ENCODE peak calls at places on chromosomes 7 and 10, in eight cellular contexts. B is choroid plexus epithelial cell, H is cardiac fibroblast, W is fibroblast of lung, A is neural progenitor cell, U is IMR-90, E is tibial artery, D is astrocyte. C is an unnamed sample.

GRCh38 chr7:85928500-85928899 is 715.2 kb upstream of the GRM3 start:
- DNase-seq in W (no peak), U (no peak), A (no peak), E (no peak), H (no peak), D (no peak), B (peak), C (no peak)

GRCh38 chr10:119189811-119190282 is 11.2 kb upstream of the PRDX3 start:
- DNase-seq in A (no peak), B (peak), H (peak), D (peak), E (no peak), W (peak), U (peak), C (peak)

GRCh38 chr7:26507375-26508068 is 215.9 kb downstream of the SNX10 start:
- DNase-seq in B (no peak), W (no peak), U (no peak), H (no peak), A (no peak), D (no peak), E (no peak), C (no peak)

GRCh38 chr10:59844436-59844835 is 61.9 kb downstream of the CCDC6 start:
- DNase-seq in A (no peak), H (no peak), B (no peak), W (no peak), D (no peak), E (no peak), U (no peak), C (no peak)

GRCh38 chr7:27759491-27759890 is 19.5 kb downstream of the TAX1BP1 start:
- DNase-seq in U (peak), A (no peak), B (no peak), W (no peak), E (no peak), H (no peak), D (no peak), C (no peak)

GRCh38 chr10:89563861-89564478 is 28.6 kb upstream of the SLC16A12 start:
- DNase-seq in H (peak), W (peak), E (no peak), B (peak), U (peak), A (peak), D (peak), C (peak)

GRCh38 chr7:56287429-56288138 is 171.4 kb upstream of the NUPR2 start:
- DNase-seq in A (no peak), W (no peak), E (peak), H (no peak), D (no peak), U (no peak), B (peak), C (no peak)

GRCh38 chr7:116953727-116954442 is 584 bp downstream of the ST7 start:
- DNase-seq in H (peak), U (peak), B (peak), A (peak), D (peak), E (peak), W (peak), C (peak)

GRCh38 chr7:158246960-158247673 is 340.5 kb downstream of the PTPRN2 start:
- DNase-seq in U (no peak), D (no peak), H (no peak), E (no peak), A (no peak), W (no peak), B (no peak), C (no peak)

GRCh38 chr10:114394531-114394930 is 9.8 kb downstream of the AFAP1L2 start:
- DNase-seq in A (no peak), B (no peak), H (no peak), W (no peak), D (no peak), U (no peak), E (no peak), C (no peak)

GRCh38 chr7:120302190-120302589 is 29.2 kb downstream of the KCND2 start:
- DNase-seq in U (no peak), W (no peak), B (no peak), E (no peak), H (no peak), D (no peak), A (no peak), C (no peak)

GRCh38 chr10:120719333-120719732 is 131.8 kb upstream of the WDR11 start:
- DNase-seq in U (no peak), D (no peak), H (no peak), W (no peak), E (no peak), B (no peak), A (no peak), C (no peak)

GRCh38 chr10:30804478-30805055 is 175.0 kb upstream of the LYZL2 start:
- DNase-seq in W (peak), B (no peak), H (peak), D (peak), A (no peak), U (no peak), E (peak), C (peak)

GRCh38 chr10:48798486-48799254 is 114.0 kb downstream of the WDFY4 start:
- DNase-seq in A (no peak), D (no peak), U (peak), E (no peak), H (no peak), B (peak), W (no peak), C (no peak)

GRCh38 chr7:15446280-15446679 is 115.5 kb downstream of the AGMO start:
- DNase-seq in U (no peak), A (no peak), E (no peak), B (no peak), W (no peak), H (peak), D (no peak), C (no peak)

GRCh38 chr7:148303295-148304013 is 287.1 kb upstream of the C7orf33 start:
- DNase-seq in A (no peak), H (peak), B (peak), U (no peak), W (peak), D (peak), E (peak), C (peak)

GRCh38 chr10:103111031-103111917 is 81.8 kb downstream of the NT5C2 start:
- DNase-seq in A (peak), W (peak), D (peak), E (no peak), B (peak), H (peak), U (peak), C (peak)

GRCh38 chr7:95951531-95951930 is 179.2 kb downstream of the DYNC1I1 start:
- DNase-seq in W (no peak), B (no peak), D (no peak), U (no peak), E (no peak), H (no peak), A (no peak), C (no peak)

GRCh38 chr10:100515612-100516011 is 4.0 kb downstream of the SEC31B start:
- DNase-seq in W (no peak), A (no peak), B (no peak), H (no peak), E (no peak), U (no peak), D (no peak), C (no peak)

GRCh38 chr7:95794917-95795515 is 22.7 kb downstream of the DYNC1I1 start:
- DNase-seq in D (no peak), U (peak), E (no peak), B (peak), A (peak), H (peak), W (peak), C (peak)

DNA sequence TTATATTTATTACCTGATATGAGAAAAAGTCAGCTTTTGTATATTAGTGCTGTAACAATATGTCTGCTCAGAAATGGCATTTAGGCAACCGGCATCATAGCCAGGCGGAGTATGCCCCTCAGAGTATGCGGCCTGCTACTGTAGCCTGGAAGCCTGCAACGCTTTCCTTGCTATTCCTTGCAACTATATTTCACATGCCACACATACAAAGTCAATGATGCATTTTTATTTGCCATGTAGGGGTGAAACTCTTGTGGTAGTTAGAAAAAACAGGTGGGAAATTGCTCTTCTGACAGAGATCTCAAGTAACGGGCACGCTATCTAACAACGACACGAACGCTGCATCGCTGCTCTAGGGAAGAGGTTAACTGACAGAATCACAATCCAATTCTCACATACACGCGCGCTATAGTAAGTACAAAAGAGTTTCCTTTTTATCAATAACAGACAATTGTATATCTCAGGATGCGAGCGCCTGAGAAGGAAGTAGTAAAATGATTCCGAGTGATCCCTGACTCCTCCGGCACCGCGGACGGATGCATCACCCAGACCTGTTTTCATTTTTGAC is 5.9 kb downstream of the EBF3 start:
- DNase-seq in D (no peak), H (peak), W (no peak), E (peak), B (peak), A (peak), U (no peak), C (peak)
- TF ChIP-seq CTCF in D (no peak), H (peak), W (no peak), E (no peak), B (peak), A (peak), U (no peak), C (peak)

GRCh38 chr7:135263321-135263970 is 29.8 kb downstream of the STRA8 start:
- DNase-seq in B (no peak), W (no peak), E (no peak), U (no peak), A (no peak), H (no peak), D (no peak), C (no peak)

GRCh38 chr7:135262623-135263320 is 29.1 kb downstream of the STRA8 start:
- DNase-seq in U (no peak), E (no peak), A (no peak), D (no peak), B (no peak), W (no peak), H (no peak), C (no peak)

GRCh38 chr7:135260930-135261721 is 27.5 kb downstream of the STRA8 start:
- DNase-seq in U (peak), A (no peak), H (peak), W (no peak), B (no peak), E (no peak), D (no peak), C (peak)

GRCh38 chr7:135270577-135271254 is 37.1 kb downstream of the STRA8 start:
- DNase-seq in E (no peak), W (no peak), H (no peak), U (no peak), D (no peak), B (no peak), A (no peak), C (no peak)

DNA sequence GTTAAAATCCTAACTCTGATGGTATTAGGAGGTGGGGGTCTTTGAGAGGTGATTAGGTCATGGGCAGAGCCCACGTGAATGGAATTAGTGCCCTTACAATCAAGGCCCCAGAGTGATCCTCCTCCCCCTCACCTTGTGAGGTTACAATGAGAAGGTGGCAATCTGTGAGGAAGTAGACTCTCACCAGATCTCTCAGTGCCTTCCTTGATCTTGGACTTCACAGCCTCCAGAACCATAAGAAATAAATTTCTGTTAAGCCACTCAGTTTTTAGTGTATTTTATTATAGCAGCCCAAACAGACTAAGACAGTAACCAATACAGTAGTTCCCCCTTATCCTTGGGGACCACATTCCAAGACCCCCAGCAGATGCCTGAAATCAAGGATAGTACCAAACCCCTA is 32.0 kb downstream of the STRA8 start:
- DNase-seq in B (no peak), E (no peak), U (no peak), D (no peak), A (no peak), W (no peak), H (no peak), C (no peak)
- H3K4me3 ChIP-seq in B (no peak), E (no peak), U (no peak), D (no peak), A (no peak), W (no peak), H (no peak), C (no peak)

GRCh38 chr10:129233351-129234148 is 233.5 kb upstream of the MGMT start:
- DNase-seq in D (no peak), W (no peak), E (no peak), U (no peak), H (no peak), A (no peak), B (no peak), C (no peak)
- TF ChIP-seq CTCF in D (no peak), W (no peak), E (no peak), U (no peak), H (no peak), A (no peak), B (no peak), C (no peak)

GRCh38 chr7:41698114-41698513 is 4.8 kb downstream of the INHBA start:
- DNase-seq in U (peak), B (peak), E (no peak), A (no peak), D (no peak), H (no peak), W (no peak), C (peak)
- H3K4me3 ChIP-seq in U (peak), B (peak), E (peak), A (no peak), D (peak), H (peak), W (peak), C (peak)

GRCh38 chr10:21317902-21318301 is 207.6 kb downstream of the SKIDA1 start:
- DNase-seq in B (peak), D (peak), U (peak), W (peak), H (peak), A (no peak), E (no peak), C (peak)
- TF ChIP-seq CTCF in B (no peak), D (no peak), U (no peak), W (no peak), H (no peak), A (no peak), E (no peak), C (no peak)

DNA sequence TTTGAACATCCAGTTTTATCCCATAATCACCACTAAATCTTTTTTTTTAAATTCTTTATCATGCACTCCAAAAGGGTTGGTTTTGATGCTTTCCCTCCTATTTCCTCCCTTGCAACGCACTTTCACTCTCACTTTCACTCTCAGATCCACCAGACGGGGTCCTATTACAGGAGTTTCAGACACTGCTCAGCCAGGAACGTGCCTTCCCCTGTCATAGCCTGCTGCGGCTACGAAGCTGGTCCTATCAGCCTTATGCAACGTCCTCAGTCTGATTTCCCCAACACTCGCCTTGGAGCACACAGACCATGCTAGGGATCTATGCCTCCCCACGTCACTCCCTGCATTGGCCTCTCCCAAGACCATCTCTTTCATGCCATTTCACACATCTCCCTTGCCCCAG is 23.4 kb downstream of the ZPBP start:
- DNase-seq in D (peak), W (no peak), A (no peak), U (no peak), E (no peak), H (peak), B (no peak), C (peak)
- H3K4me3 ChIP-seq in D (peak), W (peak), A (no peak), U (no peak), E (peak), H (peak), B (no peak), C (peak)

GRCh38 chr7:7779888-7780287 is 61.5 kb upstream of the RPA3 start:
- DNase-seq in D (no peak), E (no peak), B (no peak), W (no peak), A (no peak), U (no peak), H (no peak), C (no peak)

GRCh38 chr7:7786595-7786994 is 68.2 kb upstream of the RPA3 start:
- DNase-seq in E (no peak), B (no peak), H (no peak), A (no peak), D (no peak), W (no peak), U (no peak), C (no peak)

GRCh38 chr7:7785349-7785973 is 67.1 kb upstream of the RPA3 start:
- DNase-seq in U (no peak), A (no peak), H (no peak), E (no peak), W (no peak), B (no peak), D (no peak), C (no peak)

DNA sequence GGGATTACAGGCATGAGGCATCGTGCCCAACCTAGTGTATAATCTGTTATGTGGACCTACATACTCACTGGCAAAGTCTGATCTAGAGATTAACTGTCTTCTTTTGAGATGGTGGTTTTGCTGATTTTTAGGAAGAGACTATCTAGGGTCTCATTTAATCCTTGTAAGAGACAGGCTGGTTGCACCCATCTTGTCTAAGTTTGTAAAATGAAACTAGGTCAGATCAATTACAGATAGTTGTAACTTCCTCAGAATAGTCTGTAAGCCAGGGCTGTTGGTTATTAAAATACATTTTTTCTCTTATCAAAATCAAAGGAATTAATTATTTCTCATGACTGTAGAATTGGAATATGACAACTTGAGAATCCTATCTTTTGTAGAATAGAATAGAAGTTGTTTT is 64.6 kb upstream of the RPA3 start:
- DNase-seq in D (no peak), U (no peak), E (no peak), B (no peak), W (no peak), A (no peak), H (no peak), C (no peak)
- TF ChIP-seq CTCF in D (no peak), U (no peak), E (no peak), B (no peak), W (no peak), A (no peak), H (no peak), C (no peak)

GRCh38 chr10:110076559-110077318 is 69.0 kb downstream of the ADD3 start:
- DNase-seq in A (no peak), B (peak), H (peak), W (peak), D (peak), E (peak), U (peak), C (peak)
- H3K4me3 ChIP-seq in A (no peak), B (no peak), H (no peak), W (no peak), D (peak), E (no peak), U (no peak), C (peak)